ENCODE peak calls at places on chromosomes 11 and 22, in five cellular contexts. One of them, this sample, is unnamed.
A peak's percentile ranks its signal among the peaks of the same experiment; 100 is the strongest.

GRCh38 chr22:26139320-26139719 is 29.9 kb upstream of the SEZ6L start:
- DNase-seq in T-helper 1 cell: no peak
- DNase-seq in keratinocyte: no peak
- DNase-seq in NCI-H2171: no peak
- DNase-seq in iPS DF 6.9: no peak
- DNase-seq in this sample: no peak

GRCh38 chr22:24002849-24003248 is 2.4 kb downstream of the GSTT4 start:
- DNase-seq in NCI-H2171: no peak
- DNase-seq in keratinocyte: no peak
- DNase-seq in T-helper 1 cell: no peak
- DNase-seq in iPS DF 6.9: no peak
- DNase-seq in this sample: no peak

GRCh38 chr22:21755855-21756284 is 20.3 kb upstream of the YPEL1 start:
- DNase-seq in T-helper 1 cell: no peak
- DNase-seq in NCI-H2171: no peak
- DNase-seq in iPS DF 6.9: no peak
- DNase-seq in keratinocyte: no peak
- DNase-seq in this sample: no peak

GRCh38 chr11:30346068-30346688 is 23.3 kb downstream of the ARL14EP start:
- DNase-seq in NCI-H2171: peak; percentile 73
- DNase-seq in T-helper 1 cell: peak; percentile 48
- DNase-seq in iPS DF 6.9: no peak
- DNase-seq in keratinocyte: no peak
- DNase-seq in this sample: no peak

GRCh38 chr11:9708544-9708943 is 44.7 kb downstream of the SWAP70 start:
- DNase-seq in NCI-H2171: no peak
- DNase-seq in iPS DF 6.9: no peak
- DNase-seq in T-helper 1 cell: no peak
- DNase-seq in keratinocyte: no peak
- DNase-seq in this sample: no peak

GRCh38 chr11:3905080-3905953 is 49.9 kb downstream of the STIM1 start:
- DNase-seq in keratinocyte: peak; percentile 62
- DNase-seq in NCI-H2171: no peak
- DNase-seq in iPS DF 6.9: no peak
- DNase-seq in T-helper 1 cell: peak; percentile 74
- DNase-seq in this sample: no peak

GRCh38 chr22:48782817-48783511 is 1044.7 kb downstream of the BRD1 start:
- DNase-seq in T-helper 1 cell: no peak
- DNase-seq in keratinocyte: no peak
- DNase-seq in iPS DF 6.9: no peak
- DNase-seq in NCI-H2171: peak; percentile 15
- DNase-seq in this sample: no peak

GRCh38 chr11:97722065-97722464 is 1298.7 kb upstream of the CNTN5 start:
- DNase-seq in keratinocyte: no peak
- DNase-seq in T-helper 1 cell: no peak
- DNase-seq in NCI-H2171: no peak
- DNase-seq in iPS DF 6.9: no peak
- DNase-seq in this sample: no peak

GRCh38 chr11:126661051-126661450 is 305.6 kb downstream of the ST3GAL4 start:
- DNase-seq in NCI-H2171: peak; percentile 23
- DNase-seq in keratinocyte: no peak
- DNase-seq in iPS DF 6.9: no peak
- DNase-seq in T-helper 1 cell: no peak
- DNase-seq in this sample: no peak

GRCh38 chr11:61083601-61084147 is 18.6 kb upstream of the CD5 start:
- DNase-seq in T-helper 1 cell: peak; percentile 85
- DNase-seq in iPS DF 6.9: no peak
- DNase-seq in NCI-H2171: no peak
- DNase-seq in keratinocyte: no peak
- DNase-seq in this sample: no peak

GRCh38 chr11:118152552-118153471 is at the start of gene SCN4B:
- DNase-seq in T-helper 1 cell: no peak
- DNase-seq in keratinocyte: no peak
- DNase-seq in NCI-H2171: peak; percentile 59
- DNase-seq in iPS DF 6.9: no peak
- DNase-seq in this sample: no peak

GRCh38 chr22:29255064-29255621 is 12.6 kb downstream of the RHBDD3 start:
- DNase-seq in keratinocyte: no peak
- DNase-seq in NCI-H2171: no peak
- DNase-seq in iPS DF 6.9: no peak
- DNase-seq in T-helper 1 cell: no peak
- DNase-seq in this sample: no peak

GRCh38 chr11:76233936-76234703 is 27.8 kb upstream of the WNT11 start:
- DNase-seq in NCI-H2171: no peak
- DNase-seq in iPS DF 6.9: no peak
- DNase-seq in T-helper 1 cell: peak; percentile 12
- DNase-seq in keratinocyte: no peak
- DNase-seq in this sample: no peak

GRCh38 chr11:134758342-134758931 is 346.4 kb upstream of the B3GAT1 start:
- DNase-seq in keratinocyte: no peak
- DNase-seq in NCI-H2171: no peak
- DNase-seq in iPS DF 6.9: no peak
- DNase-seq in T-helper 1 cell: no peak
- DNase-seq in this sample: no peak

GRCh38 chr11:125593113-125593761 is 585 bp downstream of the STT3A start:
- DNase-seq in iPS DF 6.9: no peak
- DNase-seq in keratinocyte: no peak
- DNase-seq in T-helper 1 cell: peak; percentile 12
- DNase-seq in NCI-H2171: no peak
- DNase-seq in this sample: peak; percentile 17

GRCh38 chr22:38205261-38206128 is 3.7 kb downstream of the MAFF start:
- DNase-seq in keratinocyte: no peak
- DNase-seq in iPS DF 6.9: no peak
- DNase-seq in NCI-H2171: no peak
- DNase-seq in T-helper 1 cell: no peak
- DNase-seq in this sample: no peak

GRCh38 chr11:61327669-61328071 is 5.2 kb downstream of the DDB1 start:
- DNase-seq in keratinocyte: no peak
- DNase-seq in iPS DF 6.9: no peak
- DNase-seq in NCI-H2171: no peak
- DNase-seq in T-helper 1 cell: no peak
- DNase-seq in this sample: no peak

GRCh38 chr11:12746593-12747097 is 72.4 kb downstream of the TEAD1 start:
- DNase-seq in keratinocyte: no peak
- DNase-seq in NCI-H2171: peak; percentile 76
- DNase-seq in iPS DF 6.9: peak; percentile 57
- DNase-seq in T-helper 1 cell: no peak
- DNase-seq in this sample: no peak

GRCh38 chr22:11628651-11629511 is 3899.1 kb upstream of the OR11H1 start:
- DNase-seq in iPS DF 6.9: no peak
- DNase-seq in NCI-H2171: no peak
- DNase-seq in keratinocyte: no peak
- DNase-seq in T-helper 1 cell: no peak
- DNase-seq in this sample: no peak

GRCh38 chr11:27717801-27718229 is 17.6 kb upstream of the BDNF start:
- DNase-seq in NCI-H2171: no peak
- DNase-seq in T-helper 1 cell: no peak
- DNase-seq in keratinocyte: no peak
- DNase-seq in iPS DF 6.9: no peak
- DNase-seq in this sample: no peak

GRCh38 chr11:36007127-36007824 is 63.4 kb downstream of the LDLRAD3 start:
- DNase-seq in T-helper 1 cell: no peak
- DNase-seq in NCI-H2171: no peak
- DNase-seq in iPS DF 6.9: no peak
- DNase-seq in keratinocyte: no peak
- DNase-seq in this sample: no peak

GRCh38 chr11:132312616-132313210 is 942.3 kb downstream of the NTM start:
- DNase-seq in keratinocyte: no peak
- DNase-seq in iPS DF 6.9: peak; percentile 45
- DNase-seq in NCI-H2171: no peak
- DNase-seq in T-helper 1 cell: peak; percentile 20
- DNase-seq in this sample: no peak

GRCh38 chr11:31598454-31598853 is 88.9 kb downstream of the ELP4 start:
- DNase-seq in keratinocyte: no peak
- DNase-seq in NCI-H2171: no peak
- DNase-seq in T-helper 1 cell: no peak
- DNase-seq in iPS DF 6.9: no peak
- DNase-seq in this sample: no peak

This sample was measured in iPS DF 19.7.